ENCODE peak calls at places on chromosomes 5 and 9, in six cellular contexts. D, X, M, K, H and Y are unnamed samples.

GRCh38 chr5:115838885-115839518 is 2.4 kb downstream of the ATG12 start:
- DNase-seq in D (no peak), X (peak; percentile 53), M (peak; percentile 74), K (peak; percentile 62), H (peak; percentile 44), Y (no peak)

GRCh38 chr5:15914603-15915002 is 265.0 kb downstream of the MARCHF11 start:
- DNase-seq in D (no peak), X (peak; percentile 25), M (no peak), K (no peak), H (peak; percentile 2), Y (no peak)

GRCh38 chr5:11139471-11139870 is 378.4 kb upstream of the DAP start:
- DNase-seq in D (no peak), X (no peak), M (no peak), K (no peak), H (no peak), Y (no peak)

GRCh38 chr9:91562412-91562811 is 138.8 kb upstream of the NFIL3 start:
- DNase-seq in D (no peak), X (peak; percentile 45), M (no peak), K (no peak), H (no peak), Y (no peak)

GRCh38 chr5:65142007-65142406 is 339.7 kb downstream of the ADAMTS6 start:
- DNase-seq in D (no peak), X (no peak), M (no peak), K (no peak), H (no peak), Y (no peak)

GRCh38 chr5:151139015-151139414 is 18.6 kb downstream of the ANXA6 start:
- DNase-seq in D (no peak), X (no peak), M (no peak), K (no peak), H (no peak), Y (no peak)

GRCh38 chr9:109248133-109248581 is 72.7 kb downstream of the EPB41L4B start:
- DNase-seq in D (no peak), X (peak; percentile 57), M (no peak), K (no peak), H (no peak), Y (no peak)

GRCh38 chr9:85741875-85742629 is at the start of gene AGTPBP1:
- DNase-seq in D (peak; percentile 96), X (peak; percentile 87), M (peak; percentile 94), K (peak; percentile 72), H (peak; percentile 76), Y (peak; percentile 94)

GRCh38 chr5:172564187-172564586 is 76.9 kb upstream of the NEURL1B start:
- DNase-seq in D (no peak), X (no peak), M (no peak), K (peak; percentile 25), H (peak; percentile 6), Y (no peak)

GRCh38 chr5:39570418-39571027 is 145.7 kb upstream of the DAB2 start:
- DNase-seq in D (no peak), X (peak; percentile 61), M (peak; percentile 41), K (peak; percentile 39), H (no peak), Y (no peak)

GRCh38 chr5:1670342-1670741 is 129.3 kb downstream of the MRPL36 start:
- DNase-seq in D (no peak), X (peak; percentile 4), M (peak; percentile 62), K (peak; percentile 72), H (peak; percentile 63), Y (no peak)

GRCh38 chr5:1291611-1292080 is 3.2 kb downstream of the TERT start:
- DNase-seq in D (no peak), X (no peak), M (no peak), K (no peak), H (no peak), Y (no peak)

DNA sequence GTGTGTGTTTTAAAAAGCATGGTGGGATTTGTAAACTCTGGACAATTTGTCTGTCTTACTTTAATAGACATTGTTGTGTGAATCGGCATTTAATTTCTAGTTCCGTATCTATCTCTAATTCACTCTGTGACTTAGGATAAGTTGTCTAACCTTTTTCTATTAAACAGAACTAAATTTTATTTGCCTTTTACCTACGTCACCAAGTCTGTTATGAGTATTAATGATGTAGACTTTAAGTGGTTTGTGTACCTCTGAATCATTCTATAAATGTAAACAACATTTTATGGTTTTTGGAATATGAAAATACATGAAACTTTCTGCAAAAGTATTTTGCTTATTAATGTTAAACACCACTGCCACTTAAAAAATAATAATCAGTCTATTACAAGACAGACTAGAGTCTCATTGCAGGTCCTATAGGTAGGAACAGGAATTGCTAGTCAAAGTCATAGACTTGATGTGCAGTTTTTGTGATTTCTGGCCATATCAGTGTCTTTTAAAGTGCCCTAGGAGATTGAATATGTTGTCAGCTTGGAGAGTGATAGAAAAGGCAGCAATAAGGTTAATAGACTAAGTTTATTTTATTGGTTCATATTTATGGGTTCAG is 5.6 kb downstream of the RBM27 start:
- DNase-seq in D (no peak), X (peak; percentile 6), M (no peak), K (peak; percentile 4), H (no peak), Y (no peak)
- TF ChIP-seq CTCF in D (no peak), X (no peak), M (no peak), K (no peak), H (peak; percentile 33), Y (peak; percentile 10)

DNA sequence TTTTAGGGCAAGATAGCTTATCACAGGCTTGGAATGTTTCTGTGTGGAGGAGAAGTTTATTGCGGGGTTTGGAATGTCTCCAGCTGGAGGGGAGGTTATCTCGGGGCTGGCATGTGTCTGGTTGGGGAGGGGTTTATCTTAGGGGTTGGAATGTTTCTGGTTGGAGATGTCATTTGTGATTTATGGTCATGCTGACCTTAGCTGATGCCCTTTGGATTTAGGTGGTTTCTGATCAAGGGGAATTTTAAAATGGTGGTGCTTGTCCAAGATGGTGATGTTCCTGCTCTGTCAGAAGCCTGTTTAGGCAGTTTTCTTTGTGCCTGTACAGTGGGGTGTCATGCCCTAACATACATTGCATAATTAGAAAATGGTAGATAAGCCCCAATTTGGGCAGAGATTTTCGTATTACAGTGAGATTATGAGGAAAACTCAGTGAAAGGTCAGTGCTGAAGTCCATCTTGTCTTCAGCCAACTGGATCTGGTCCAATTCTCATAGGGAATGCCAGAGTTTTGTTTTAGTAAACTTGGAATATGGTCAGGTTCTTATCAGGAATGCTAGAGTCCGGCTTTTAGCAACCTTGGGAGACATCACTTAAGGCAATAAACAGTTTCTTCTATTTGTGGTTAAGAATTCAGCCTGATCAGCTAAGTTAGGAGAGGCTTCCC is 14.3 kb downstream of the CDK20 start:
- DNase-seq in D (no peak), X (peak; percentile 83), M (no peak), K (no peak), H (no peak), Y (no peak)
- TF ChIP-seq CTCF in D (no peak), X (no peak), M (no peak), K (no peak), H (no peak), Y (no peak)

DNA sequence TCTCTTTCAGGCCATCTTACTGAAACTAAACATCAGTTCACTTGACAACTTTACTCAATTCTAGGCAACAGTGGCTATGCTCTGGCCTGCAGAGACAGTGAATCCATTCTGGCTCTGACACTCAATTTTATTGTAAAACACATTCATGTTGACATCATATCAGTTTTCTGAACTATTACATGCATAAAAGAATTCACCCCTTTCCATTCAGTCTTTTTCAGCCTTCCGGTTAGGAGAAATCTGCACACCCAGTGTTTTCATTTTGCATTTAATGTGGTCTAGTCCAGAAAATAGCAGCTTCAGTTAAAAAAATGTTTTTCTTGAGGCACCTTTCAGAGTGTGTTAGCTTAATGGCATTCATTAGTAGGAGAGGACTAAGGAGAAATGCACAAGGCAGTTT is 95.0 kb downstream of the PBX3 start:
- DNase-seq in D (no peak), X (no peak), M (no peak), K (no peak), H (no peak), Y (no peak)
- TF ChIP-seq CTCF in D (no peak), X (no peak), M (no peak), K (no peak), H (no peak), Y (no peak)

DNA sequence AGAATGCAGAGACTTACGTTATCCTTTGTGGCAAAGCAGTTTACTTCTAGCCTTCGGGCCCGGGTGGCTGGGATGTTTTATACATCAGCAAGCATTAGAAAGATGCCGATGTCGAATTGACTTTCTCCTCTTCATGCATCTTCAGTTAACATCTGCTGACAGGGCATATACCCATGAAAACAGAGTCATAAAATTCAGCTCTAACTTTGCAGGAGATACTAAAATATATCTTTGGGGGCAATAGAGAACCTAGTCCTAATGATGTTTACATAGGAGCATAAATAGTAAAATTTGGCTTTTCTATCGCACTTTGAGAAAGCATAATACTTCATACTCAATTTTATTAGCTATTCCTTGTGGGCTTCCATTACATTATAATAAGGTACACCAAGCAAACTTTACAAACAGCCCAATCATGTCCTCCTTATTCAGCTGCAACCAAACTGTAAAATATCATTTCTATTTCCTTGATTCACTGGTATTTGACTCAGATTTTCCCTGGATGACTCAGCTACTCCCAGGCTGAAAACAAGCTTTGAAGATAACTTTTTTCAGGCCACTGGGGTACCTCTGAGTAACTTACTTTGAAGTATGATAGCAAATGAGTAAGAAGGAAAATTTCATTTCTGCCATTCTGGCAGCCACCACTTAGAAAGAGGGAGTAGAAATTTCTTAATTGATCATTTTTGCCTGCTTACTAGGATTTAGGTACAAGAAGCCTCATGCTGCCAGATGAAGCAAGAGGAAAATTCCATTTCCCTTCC is 247.7 kb downstream of the PRELID2 start:
- DNase-seq in D (no peak), X (peak; percentile 93), M (no peak), K (peak; percentile 82), H (peak; percentile 80), Y (no peak)
- TF ChIP-seq CTCF in D (no peak), X (no peak), M (no peak), K (no peak), H (no peak), Y (no peak)

GRCh38 chr5:74240783-74241750 is 399.5 kb downstream of the ENC1 start:
- DNase-seq in D (no peak), X (no peak), M (peak; percentile 77), K (peak; percentile 99), H (peak; percentile 99), Y (no peak)
- TF ChIP-seq CTCF in D (no peak), X (no peak), M (no peak), K (no peak), H (no peak), Y (no peak)